ENCODE peak calls at places on chromosomes 16 and 17, in ten cellular contexts. F is mesothelial cell of epicardium, P is fibroblast of lung, M is neural crest cell, T is HCT116, R is K562, E is ovary, H is gastrocnemius medialis, X is mammary epithelial cell, L is thoracic aorta. O is an unnamed sample.
A peak's percentile ranks its signal among the peaks of the same experiment; 100 is the strongest.

GRCh38 chr16:89201467-89202377 is 1.4 kb upstream of the SLC22A31 start:
- DNase-seq in X (peak; percentile 59), R (peak; percentile 99), T (peak; percentile 84), M (peak; percentile 82), F (peak; percentile 84), L (no peak), E (peak; percentile 90), P (peak; percentile 66), H (peak; percentile 38), O (peak; percentile 89)

GRCh38 chr17:82238562-82239201 is 9.8 kb downstream of the SLC16A3 start:
- DNase-seq in L (no peak), T (no peak), P (peak; percentile 76), F (no peak), H (no peak), X (peak; percentile 90), R (peak; percentile 67), E (peak; percentile 78), M (no peak), O (peak; percentile 3)

GRCh38 chr17:21365016-21365415 is 11.1 kb upstream of the KCNJ12 start:
- DNase-seq in F (no peak), P (no peak), H (no peak), M (no peak), X (no peak), T (no peak), E (no peak), L (no peak), R (no peak), O (no peak)

GRCh38 chr17:40564883-40565744 is at the start of gene CCR7:
- DNase-seq in R (peak; percentile 51), T (no peak), P (no peak), X (no peak), E (no peak), H (no peak), F (peak; percentile 13), L (no peak), M (no peak), O (no peak)

GRCh38 chr17:17628388-17629008 is 37.0 kb upstream of the PEMT start:
- DNase-seq in F (no peak), T (no peak), M (no peak), L (no peak), R (no peak), X (no peak), H (no peak), E (no peak), P (no peak), O (no peak)

GRCh38 chr17:80071116-80071980 is 30.0 kb upstream of the GAA start:
- DNase-seq in F (no peak), H (no peak), T (no peak), L (peak; percentile 24), P (peak; percentile 56), R (no peak), M (no peak), X (no peak), E (peak; percentile 85), O (no peak)

GRCh38 chr17:15462962-15463361 is 4.5 kb downstream of the CDRT4 start:
- DNase-seq in T (no peak), M (no peak), X (no peak), P (no peak), F (no peak), E (peak; percentile 38), H (no peak), R (no peak), L (no peak), O (no peak)

GRCh38 chr17:74012465-74012864 is 191.0 kb upstream of the RPL38 start:
- DNase-seq in X (no peak), T (no peak), M (no peak), L (no peak), F (no peak), H (no peak), P (no peak), E (no peak), R (no peak), O (no peak)

GRCh38 chr16:88010343-88010970 is 59.2 kb downstream of the BANP start:
- DNase-seq in R (no peak), T (no peak), L (no peak), E (peak; percentile 9), M (no peak), X (no peak), F (no peak), H (no peak), P (no peak), O (no peak)

GRCh38 chr16:1258218-1258587 is 2.3 kb downstream of the TPSD1 start:
- DNase-seq in M (no peak), P (no peak), R (no peak), X (no peak), L (no peak), F (no peak), H (no peak), T (no peak), E (no peak), O (no peak)

GRCh38 chr16:59259074-59259963 is 525.2 kb upstream of the GOT2 start:
- DNase-seq in T (no peak), R (no peak), X (no peak), F (no peak), L (no peak), H (no peak), E (no peak), P (no peak), M (no peak), O (no peak)

GRCh38 chr16:17305694-17306093 is 165.1 kb downstream of the XYLT1 start:
- DNase-seq in L (no peak), T (no peak), E (no peak), F (no peak), R (no peak), X (no peak), P (no peak), H (no peak), M (no peak), O (no peak)

GRCh38 chr16:24255446-24256352 is at the start of gene CACNG3:
- DNase-seq in T (no peak), E (no peak), M (peak; percentile 70), H (no peak), P (peak; percentile 25), R (peak; percentile 87), L (no peak), X (peak; percentile 9), F (peak; percentile 74), O (peak; percentile 83)

GRCh38 chr16:50644730-50645129 is 36.4 kb downstream of the SNX20 start:
- DNase-seq in L (no peak), X (peak; percentile 23), E (no peak), F (no peak), M (no peak), P (peak; percentile 34), T (peak; percentile 19), H (no peak), R (no peak), O (no peak)
- TF ChIP-seq CTCF in L (peak; percentile 37), X (peak; percentile 32), E (no peak), F (no peak), M (peak; percentile 44), P (peak; percentile 36), T (peak; percentile 28), H (no peak), R (no peak), O (no peak)

GRCh38 chr17:69883139-69883538 is 191.9 kb upstream of the KCNJ16 start:
- DNase-seq in T (no peak), P (no peak), F (no peak), R (no peak), E (no peak), M (no peak), X (no peak), H (no peak), L (no peak), O (no peak)

GRCh38 chr17:69879576-69879975 is 195.4 kb upstream of the KCNJ16 start:
- DNase-seq in L (no peak), R (no peak), M (no peak), H (no peak), T (no peak), F (no peak), E (no peak), X (no peak), P (no peak), O (no peak)

GRCh38 chr17:69884361-69884760 is 190.7 kb upstream of the KCNJ16 start:
- DNase-seq in T (no peak), H (no peak), E (no peak), P (no peak), X (no peak), M (no peak), R (no peak), F (no peak), L (no peak), O (no peak)

GRCh38 chr17:69880591-69881112 is 194.4 kb upstream of the KCNJ16 start:
- DNase-seq in H (no peak), M (no peak), R (no peak), P (no peak), X (no peak), T (no peak), F (no peak), E (no peak), L (no peak), O (no peak)

GRCh38 chr17:69882281-69882680 is 192.7 kb upstream of the KCNJ16 start:
- DNase-seq in R (no peak), F (no peak), T (no peak), M (no peak), P (no peak), L (no peak), E (no peak), H (no peak), X (no peak), O (no peak)
- TF ChIP-seq CTCF in R (no peak), F (no peak), T (no peak), M (no peak), P (no peak), L (no peak), E (no peak), H (no peak), X (no peak), O (no peak)

GRCh38 chr17:7549401-7550055 is 670 bp downstream of the TNFSF12 start:
- DNase-seq in X (no peak), R (no peak), F (no peak), P (no peak), T (no peak), M (no peak), E (no peak), H (no peak), L (no peak), O (no peak)

GRCh38 chr17:7551396-7551795 is 2.5 kb downstream of the TNFSF12 start:
- DNase-seq in M (no peak), T (no peak), R (no peak), X (no peak), E (no peak), H (no peak), L (no peak), P (no peak), F (no peak), O (no peak)

GRCh38 chr17:7550359-7550758 is 1.5 kb downstream of the TNFSF12 start:
- DNase-seq in L (no peak), M (no peak), F (no peak), E (no peak), X (no peak), H (no peak), R (no peak), P (no peak), T (no peak), O (no peak)

GRCh38 chr17:7552621-7553051 is 3.8 kb downstream of the TNFSF12 start:
- DNase-seq in M (no peak), F (no peak), H (no peak), T (no peak), X (no peak), E (no peak), R (no peak), P (no peak), L (no peak), O (no peak)

GRCh38 chr17:7548585-7549400 is at the start of gene TNFSF12:
- DNase-seq in T (no peak), M (peak; percentile 36), E (peak; percentile 70), P (peak; percentile 25), R (peak; percentile 73), F (peak; percentile 43), X (no peak), H (peak; percentile 41), L (no peak), O (peak; percentile 44)
- TF ChIP-seq CTCF in T (no peak), M (no peak), E (no peak), P (peak; percentile 14), R (no peak), F (no peak), X (no peak), H (peak; percentile 39), L (peak; percentile 36), O (no peak)

GRCh38 chr17:34503804-34504203 is 75.6 kb upstream of the TMEM132E start:
- DNase-seq in R (no peak), F (no peak), E (no peak), L (no peak), X (no peak), P (no peak), T (no peak), M (no peak), H (no peak), O (no peak)
- TF ChIP-seq CTCF in R (no peak), F (no peak), E (no peak), L (no peak), X (no peak), P (no peak), T (no peak), M (no peak), H (no peak), O (no peak)